ENCODE peak calls at places on chromosomes 6 and 20, in four cellular contexts. O is effector CD4-positive, alpha-beta T cell; Q is H7; U is epithelial cell of esophagus. L is an unnamed sample.

GRCh38 chr6:101080597-101080996 is 199.5 kb upstream of the ASCC3 start:
- DNase-seq in O (no peak), Q (no peak), U (peak; percentile 90), L (no peak)

GRCh38 chr20:21705466-21706344 is at the start of gene PAX1:
- DNase-seq in U (no peak), Q (peak; percentile 83), O (no peak), L (no peak)

GRCh38 chr6:30988209-30988825 is 4.8 kb downstream of the MUC21 start:
- DNase-seq in U (no peak), O (no peak), Q (no peak), L (no peak)

GRCh38 chr6:20432692-20433091 is 31.0 kb downstream of the E2F3 start:
- DNase-seq in Q (no peak), U (no peak), O (no peak), L (no peak)

GRCh38 chr6:126716826-126717514 is 377.1 kb downstream of the CENPW start:
- DNase-seq in O (no peak), Q (no peak), U (peak; percentile 77), L (no peak)

GRCh38 chr6:50820590-50821234 is 2.0 kb downstream of the TFAP2B start:
- DNase-seq in U (no peak), Q (no peak), O (no peak), L (peak; percentile 68)

GRCh38 chr6:170108456-170108855 is 182.4 kb downstream of the DLL1 start:
- DNase-seq in O (no peak), U (no peak), Q (peak; percentile 48), L (peak; percentile 53)

GRCh38 chr6:106858653-106859092 is 115.9 kb downstream of the CD24 start:
- DNase-seq in U (peak; percentile 94), Q (no peak), O (no peak), L (no peak)

GRCh38 chr20:41359541-41360011 is 7.0 kb downstream of the EMILIN3 start:
- DNase-seq in Q (no peak), U (no peak), O (no peak), L (no peak)

GRCh38 chr6:33812669-33813068 is 8.9 kb upstream of the MLN start:
- DNase-seq in O (no peak), Q (peak; percentile 94), U (peak; percentile 62), L (peak; percentile 65)

GRCh38 chr6:40623931-40624330 is 36.8 kb upstream of the LRFN2 start:
- DNase-seq in Q (no peak), O (no peak), U (no peak), L (no peak)

GRCh38 chr20:16258766-16259165 is 314.5 kb downstream of the KIF16B start:
- DNase-seq in O (no peak), Q (no peak), U (no peak), L (no peak)

GRCh38 chr6:139882234-139882633 is 507.8 kb upstream of the CITED2 start:
- DNase-seq in Q (peak; percentile 18), O (no peak), U (no peak), L (no peak)

GRCh38 chr6:137949686-137950390 is 82.8 kb downstream of the TNFAIP3 start:
- DNase-seq in O (no peak), Q (no peak), U (no peak), L (no peak)

GRCh38 chr6:75842191-75842590 is 93.2 kb downstream of the MYO6 start:
- DNase-seq in Q (no peak), U (no peak), O (no peak), L (no peak)

GRCh38 chr6:55822815-55823214 is 52.6 kb downstream of the BMP5 start:
- DNase-seq in Q (no peak), U (peak; percentile 50), O (no peak), L (no peak)

GRCh38 chr6:84665392-84665791 is 99.0 kb downstream of the TBX18 start:
- DNase-seq in U (no peak), O (no peak), Q (no peak), L (no peak)

GRCh38 chr20:35523298-35523888 is 6.1 kb downstream of the C20orf173 start:
- DNase-seq in Q (peak; percentile 70), U (peak; percentile 33), O (no peak), L (no peak)

GRCh38 chr6:131937703-131938631 is 13.2 kb downstream of the CCN2 start:
- DNase-seq in U (peak; percentile 62), O (no peak), Q (no peak), L (no peak)

GRCh38 chr6:30169658-30170614 is 6.6 kb downstream of the TRIM15 start:
- DNase-seq in U (peak; percentile 62), Q (peak; percentile 75), O (no peak), L (no peak)

GRCh38 chr6:155974967-155975366 is 519.3 kb upstream of the NOX3 start:
- DNase-seq in U (no peak), O (no peak), Q (no peak), L (no peak)

GRCh38 chr6:13156381-13156780 is 172.0 kb downstream of the TBC1D7 start:
- DNase-seq in Q (no peak), U (no peak), O (no peak), L (no peak)

GRCh38 chr6:43695078-43695966 is 7.7 kb upstream of the MRPS18A start:
- DNase-seq in U (peak; percentile 41), O (no peak), Q (no peak), L (no peak)

GRCh38 chr20:18421608-18422007 is 45.2 kb downstream of the DZANK1 start:
- DNase-seq in Q (no peak), O (no peak), U (no peak), L (no peak)

GRCh38 chr20:25090492-25091429 is 8.8 kb upstream of the VSX1 start:
- DNase-seq in U (no peak), O (peak; percentile 55), Q (no peak), L (peak; percentile 70)

GRCh38 chr6:138162947-138163569 is 1.3 kb downstream of the ARFGEF3 start:
- DNase-seq in Q (no peak), U (no peak), O (no peak), L (no peak)

GRCh38 chr20:35145141-35145564 is 2.0 kb downstream of the EDEM2 start:
- DNase-seq in U (peak; percentile 77), Q (peak; percentile 75), O (peak; percentile 30), L (no peak)

GRCh38 chr20:60695223-60695622 is 556.8 kb upstream of the CDH4 start:
- DNase-seq in O (no peak), U (peak; percentile 32), Q (no peak), L (no peak)

GRCh38 chr6:119347466-119348307 is 1.9 kb downstream of the MAN1A1 start:
- DNase-seq in O (peak; percentile 12), U (no peak), Q (peak; percentile 19), L (peak; percentile 80)

GRCh38 chr6:157648561-157648960 is 174.5 kb upstream of the SNX9 start:
- DNase-seq in Q (no peak), U (peak; percentile 91), O (no peak), L (no peak)